ENCODE peak calls at places on chromosomes 6 and 20, in four cellular contexts. One of them, this sample, is unnamed.
A peak's percentile ranks its signal among the peaks of the same experiment; 100 is the strongest.

GRCh38 chr6:160439751-160440150 is 91.6 kb downstream of the SLC22A3 start:
- DNase-seq in NCI-H446: no peak
- DNase-seq in choroid plexus epithelial cell: no peak
- DNase-seq in cardiac muscle cell: no peak
- DNase-seq in this sample: no peak

GRCh38 chr6:77366798-77367197 is 96.5 kb downstream of the HTR1B start:
- DNase-seq in NCI-H446: no peak
- DNase-seq in cardiac muscle cell: no peak
- DNase-seq in choroid plexus epithelial cell: no peak
- DNase-seq in this sample: no peak

GRCh38 chr20:952196-952795 is 36.2 kb upstream of the ANGPT4 start:
- DNase-seq in cardiac muscle cell: no peak
- DNase-seq in choroid plexus epithelial cell: no peak
- DNase-seq in NCI-H446: no peak
- DNase-seq in this sample: no peak

GRCh38 chr20:46649965-46650542 is 1.2 kb downstream of the SLC13A3 start:
- DNase-seq in NCI-H446: no peak
- DNase-seq in cardiac muscle cell: no peak
- DNase-seq in choroid plexus epithelial cell: no peak
- DNase-seq in this sample: no peak

GRCh38 chr6:70166088-70166958 is 136.6 kb downstream of the COL9A1 start:
- DNase-seq in NCI-H446: no peak
- DNase-seq in cardiac muscle cell: peak; percentile 61
- DNase-seq in choroid plexus epithelial cell: peak; percentile 62
- DNase-seq in this sample: peak; percentile 74

GRCh38 chr20:51042064-51042463 is 19.2 kb upstream of the KCNG1 start:
- DNase-seq in cardiac muscle cell: no peak
- DNase-seq in NCI-H446: no peak
- DNase-seq in choroid plexus epithelial cell: no peak
- DNase-seq in this sample: no peak

GRCh38 chr6:136564170-136564569 is 13.9 kb upstream of the MAP7 start:
- DNase-seq in choroid plexus epithelial cell: no peak
- DNase-seq in cardiac muscle cell: no peak
- DNase-seq in NCI-H446: no peak
- DNase-seq in this sample: no peak

GRCh38 chr20:58416832-58417231 is 27.8 kb downstream of the VAPB start:
- DNase-seq in choroid plexus epithelial cell: no peak
- DNase-seq in cardiac muscle cell: no peak
- DNase-seq in NCI-H446: no peak
- DNase-seq in this sample: no peak

GRCh38 chr6:33904050-33904827 is 100.4 kb upstream of the MLN start:
- DNase-seq in choroid plexus epithelial cell: peak; percentile 7
- DNase-seq in NCI-H446: no peak
- DNase-seq in cardiac muscle cell: peak; percentile 18
- DNase-seq in this sample: peak; percentile 96

GRCh38 chr6:133787122-133787521 is 101.8 kb upstream of the TCF21 start:
- DNase-seq in cardiac muscle cell: no peak
- DNase-seq in NCI-H446: no peak
- DNase-seq in choroid plexus epithelial cell: no peak
- DNase-seq in this sample: no peak

GRCh38 chr6:22668717-22669116 is 99.4 kb downstream of the HDGFL1 start:
- DNase-seq in NCI-H446: no peak
- DNase-seq in cardiac muscle cell: no peak
- DNase-seq in choroid plexus epithelial cell: no peak
- DNase-seq in this sample: no peak

GRCh38 chr20:34375977-34376430 is 12.9 kb downstream of the ITCH start:
- DNase-seq in NCI-H446: no peak
- DNase-seq in cardiac muscle cell: no peak
- DNase-seq in choroid plexus epithelial cell: no peak
- DNase-seq in this sample: no peak

GRCh38 chr6:139982652-139983051 is 608.2 kb upstream of the CITED2 start:
- DNase-seq in cardiac muscle cell: no peak
- DNase-seq in choroid plexus epithelial cell: peak; percentile 95
- DNase-seq in NCI-H446: peak; percentile 44
- DNase-seq in this sample: no peak

GRCh38 chr6:53044071-53044470 is 21.1 kb upstream of the FBXO9 start:
- DNase-seq in choroid plexus epithelial cell: peak; percentile 76
- DNase-seq in cardiac muscle cell: peak; percentile 56
- DNase-seq in NCI-H446: no peak
- DNase-seq in this sample: no peak

GRCh38 chr6:20931093-20931492 is 396.8 kb downstream of the CDKAL1 start:
- DNase-seq in choroid plexus epithelial cell: peak; percentile 38
- DNase-seq in cardiac muscle cell: no peak
- DNase-seq in NCI-H446: no peak
- DNase-seq in this sample: no peak

GRCh38 chr20:9442858-9443257 is 71.5 kb upstream of the LAMP5 start:
- DNase-seq in cardiac muscle cell: no peak
- DNase-seq in NCI-H446: peak; percentile 5
- DNase-seq in choroid plexus epithelial cell: peak; percentile 22
- DNase-seq in this sample: peak; percentile 5

GRCh38 chr6:112245511-112246203 is 8.7 kb downstream of the LAMA4 start:
- DNase-seq in cardiac muscle cell: no peak
- DNase-seq in choroid plexus epithelial cell: peak; percentile 66
- DNase-seq in NCI-H446: no peak
- DNase-seq in this sample: no peak

GRCh38 chr20:51700809-51701285 is 67.3 kb downstream of the ATP9A start:
- DNase-seq in choroid plexus epithelial cell: peak; percentile 71
- DNase-seq in cardiac muscle cell: peak; percentile 28
- DNase-seq in NCI-H446: peak; percentile 60
- DNase-seq in this sample: peak; percentile 30